ENCODE peak calls at places on chromosomes 13 and 19, in four cellular contexts. U is GM12878, H is K562, N is HepG2. P is an unnamed sample.

GRCh38 chr19:39436350-39436716 is 584 bp upstream of the RPS16 start:
- DNase-seq in U (no peak), H (no peak), N (no peak), P (peak; percentile 29)

GRCh38 chr13:53191091-53191490 is 162.5 kb downstream of the OLFM4 start:
- DNase-seq in U (no peak), N (no peak), H (no peak), P (peak; percentile 45)

GRCh38 chr13:49627831-49628652 is at the start of gene ARL11:
- DNase-seq in N (no peak), H (peak; percentile 75), U (peak; percentile 39), P (peak; percentile 90)

GRCh38 chr19:19628499-19629134 is 597 bp upstream of the LPAR2 start:
- DNase-seq in N (no peak), H (no peak), U (no peak), P (peak; percentile 96)

GRCh38 chr19:1241417-1242095 is at the start of gene ATP5F1D:
- DNase-seq in N (peak; percentile 88), H (peak; percentile 98), U (peak; percentile 80), P (peak; percentile 98)

GRCh38 chr19:35936738-35937268 is 629 bp downstream of the LRFN3 start:
- DNase-seq in U (no peak), H (no peak), N (no peak), P (peak; percentile 17)

GRCh38 chr19:44540736-44541135 is 11.3 kb upstream of the CEACAM20 start:
- DNase-seq in U (no peak), N (no peak), H (no peak), P (no peak)

GRCh38 chr13:101712026-101712348 is 259.5 kb downstream of the ITGBL1 start:
- DNase-seq in H (no peak), U (no peak), N (no peak), P (no peak)

GRCh38 chr13:98997738-98998641 is 20.1 kb upstream of the DOCK9 start:
- DNase-seq in H (no peak), U (no peak), N (no peak), P (no peak)

GRCh38 chr19:47547175-47547574 is 25.8 kb downstream of the ZNF541 start:
- DNase-seq in N (no peak), U (no peak), H (no peak), P (no peak)

GRCh38 chr13:112032186-112032835 is 34.6 kb upstream of the SOX1 start:
- DNase-seq in U (no peak), N (no peak), H (no peak), P (no peak)

GRCh38 chr13:40176242-40176641 is 490.2 kb downstream of the FOXO1 start:
- DNase-seq in N (no peak), U (no peak), H (no peak), P (no peak)

GRCh38 chr13:39451301-39451700 is 151.7 kb downstream of the LHFPL6 start:
- DNase-seq in N (no peak), U (no peak), H (no peak), P (no peak)

GRCh38 chr13:83496501-83496900 is 385.8 kb downstream of the SLITRK1 start:
- DNase-seq in U (no peak), H (no peak), N (no peak), P (no peak)

GRCh38 chr19:8109890-8110662 is 39.3 kb downstream of the FBN3 start:
- DNase-seq in H (no peak), N (no peak), U (no peak), P (no peak)

GRCh38 chr13:85148009-85148408 is 651.2 kb downstream of the SLITRK6 start:
- DNase-seq in N (peak; percentile 1), U (no peak), H (no peak), P (peak; percentile 24)

GRCh38 chr13:23378009-23378632 is 55.4 kb downstream of the SACS start:
- DNase-seq in N (no peak), H (no peak), U (peak; percentile 68), P (peak; percentile 33)

GRCh38 chr19:46863818-46864629 is 3.2 kb downstream of the ARHGAP35 start:
- DNase-seq in U (no peak), H (no peak), N (peak; percentile 66), P (peak; percentile 92)

DNA sequence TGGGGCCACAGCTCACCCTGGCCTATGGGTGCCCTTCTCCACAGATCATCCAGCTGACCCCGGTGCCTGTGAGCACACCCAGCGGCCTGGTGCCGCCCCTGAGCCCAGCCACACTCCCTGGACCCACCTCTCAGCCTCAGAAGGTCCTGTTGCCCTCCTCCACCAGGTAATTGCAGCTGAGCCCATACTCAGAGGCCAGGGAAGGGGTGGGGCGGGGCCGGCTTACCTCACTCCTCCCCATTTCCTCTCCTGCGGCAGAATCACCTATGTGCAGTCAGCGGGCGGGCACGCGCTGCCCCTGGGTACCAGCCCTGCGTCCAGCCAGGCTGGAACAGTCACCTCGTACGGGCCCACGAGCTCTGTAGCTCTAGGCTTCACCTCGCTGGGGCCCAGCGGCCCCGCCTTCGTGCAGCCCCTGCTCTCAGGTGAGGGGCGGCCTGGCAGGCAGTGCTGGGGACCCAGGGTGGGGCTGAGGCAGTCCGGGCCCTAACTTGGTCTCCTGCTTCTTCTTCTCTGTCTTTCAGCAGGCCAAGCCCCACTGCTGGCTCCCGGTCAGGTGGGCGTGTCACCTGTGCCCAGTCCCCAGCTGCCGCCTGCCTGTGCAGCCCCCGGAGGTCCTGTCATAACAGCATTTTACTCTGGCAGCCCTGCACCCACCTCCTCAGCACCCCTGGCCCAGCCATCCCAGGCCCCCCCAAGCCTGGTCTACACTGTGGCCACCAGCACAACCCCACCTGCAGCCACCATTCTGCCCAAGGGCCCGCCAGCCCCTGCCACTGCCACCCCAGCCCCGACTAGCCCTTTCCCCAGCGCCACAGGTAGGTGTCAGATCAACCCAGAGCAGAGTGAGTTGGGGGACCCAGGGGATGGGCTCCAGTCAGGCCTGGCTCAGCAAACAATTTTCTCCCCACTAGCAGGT is 9.6 kb upstream of the PRR19 start:
- DNase-seq in H (no peak), N (no peak), U (no peak), P (no peak)
- TF ChIP-seq JUNB in H (no peak), N (no peak), U (no peak), P (no peak)

DNA sequence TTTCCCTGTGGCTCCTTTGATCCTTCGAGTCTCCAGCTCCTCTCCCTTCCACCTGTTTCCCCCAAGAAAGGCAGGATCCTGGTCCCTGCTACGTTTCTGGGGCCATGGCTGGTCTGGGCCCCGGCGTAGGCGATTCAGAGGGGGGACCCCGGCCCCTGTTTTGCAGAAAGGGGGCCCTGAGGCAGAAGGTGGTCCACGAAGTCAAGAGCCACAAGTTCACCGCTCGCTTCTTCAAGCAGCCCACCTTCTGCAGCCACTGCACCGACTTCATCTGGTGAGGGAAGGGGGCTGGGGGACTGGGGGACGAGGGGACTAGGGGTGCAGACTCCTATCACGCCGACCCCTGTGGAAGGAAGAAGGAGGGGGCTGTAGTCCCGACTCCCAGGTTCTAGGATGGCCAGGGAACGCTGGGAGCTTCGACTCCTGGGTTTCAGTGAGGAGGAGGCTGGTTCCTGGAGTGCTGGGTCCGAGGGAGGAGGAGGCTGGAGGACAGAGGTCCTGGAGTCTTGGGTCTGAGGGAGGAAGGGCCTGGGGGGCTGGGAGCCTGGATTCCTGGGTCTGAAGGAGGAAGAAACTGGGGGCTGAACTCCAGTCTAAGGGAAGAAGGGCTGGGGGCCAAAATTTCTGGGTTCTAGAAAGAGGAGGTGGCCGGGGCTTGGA is 524 bp downstream of the PRKCG start:
- DNase-seq in H (no peak), N (no peak), U (no peak), P (peak; percentile 42)
- TF ChIP-seq EZH2 in H (no peak), N (no peak), U (no peak), P (no peak)

GRCh38 chr13:21046203-21046602 is 15.2 kb downstream of the LATS2 start:
- DNase-seq in N (no peak), U (no peak), H (no peak), P (no peak)
- H3K4me1 ChIP-seq in N (peaks cover 31% of the 10 kb centered on the region), U (no peaks in the 10 kb centered on the region), H (no peaks in the 10 kb centered on the region), P (peaks cover 42% of the 10 kb centered on the region)

GRCh38 chr19:6667114-6667627 is 2.8 kb downstream of the TNFSF14 start:
- DNase-seq in U (no peak), H (peak; percentile 62), N (no peak), P (no peak)
- TF ChIP-seq JUNB in U (no peak), H (no peak), N (no peak), P (no peak)

DNA sequence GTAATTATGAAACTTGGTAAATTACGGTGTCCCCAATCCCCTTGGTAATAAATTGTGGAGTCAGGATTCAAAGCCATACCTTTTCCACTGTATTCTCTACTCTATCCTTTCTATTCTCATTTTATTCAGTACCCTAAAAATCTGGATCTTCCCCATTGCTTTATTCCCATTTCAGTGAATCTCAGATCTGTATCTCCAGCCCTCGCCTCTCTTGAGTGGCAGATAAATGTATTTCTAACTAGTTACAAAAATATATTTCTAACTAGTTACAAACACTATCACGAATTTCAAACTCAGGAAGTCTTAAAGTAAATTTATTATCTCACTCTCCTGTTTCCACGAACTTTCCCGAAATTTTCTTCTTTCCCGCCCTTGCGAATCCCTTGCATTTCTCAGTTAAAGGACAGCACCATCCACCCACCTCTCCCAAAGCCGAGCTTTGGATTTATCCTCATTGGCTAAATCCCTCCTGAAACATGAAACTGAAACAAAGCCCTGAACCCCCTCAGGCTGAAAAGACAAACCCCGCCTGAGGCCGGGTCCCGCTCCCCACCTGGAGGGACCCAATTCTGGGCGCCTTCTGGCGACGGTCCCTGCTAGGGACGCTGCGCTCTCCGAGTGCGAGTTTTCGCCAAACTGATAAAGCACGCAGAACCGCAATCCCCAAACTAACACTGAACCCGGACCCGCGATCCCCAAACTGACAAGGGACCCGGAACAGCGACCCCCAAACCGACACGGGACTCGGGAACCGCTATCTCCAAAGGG is 164.3 kb upstream of the PABPC3 start:
- DNase-seq in U (no peak), H (peak; percentile 34), N (no peak), P (peak; percentile 83)
- TF ChIP-seq EZH2 in U (no peak), H (no peak), N (no peak), P (no peak)

DNA sequence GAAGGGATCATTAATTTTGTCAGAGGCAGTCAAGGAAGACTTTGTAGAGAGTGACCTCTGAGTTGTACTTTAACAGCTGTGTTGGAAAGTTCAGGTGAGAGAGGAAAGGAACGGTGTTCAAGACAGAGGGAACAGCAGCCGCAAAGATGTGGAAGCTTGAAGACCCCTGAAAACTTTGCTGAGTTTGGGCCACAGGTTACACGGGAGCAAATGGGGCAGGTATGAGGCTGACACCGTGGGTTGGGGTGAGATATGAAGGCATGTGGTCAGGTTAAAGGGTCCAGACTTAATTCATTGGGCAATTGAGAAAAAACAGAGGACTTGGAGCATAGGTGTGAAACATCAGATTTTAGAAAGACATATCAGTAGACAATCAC is 72.0 kb upstream of the SERP2 start:
- DNase-seq in N (no peak), H (no peak), U (no peak), P (no peak)
- H3K4me1 ChIP-seq in N (peaks cover 6% of the 10 kb centered on the region), H (no peaks in the 10 kb centered on the region), U (peaks cover 15% of the 10 kb centered on the region), P (peaks cover 21% of the 10 kb centered on the region)